ENCODE peak calls at places on chromosomes 4 and X, in five cellular contexts. H is thoracic aorta, W is HCT116, X is testis, F is AG09309. B is an unnamed sample.

GRCh38 chr4:101367201-101367600 is 19.9 kb upstream of the PPP3CA start:
- DNase-seq in H (no peak), W (no peak), X (no peak), F (peak), B (no peak)

GRCh38 chr4:74942251-74942917 is 9.5 kb downstream of the PARM1 start:
- DNase-seq in H (no peak), W (no peak), X (no peak), F (no peak), B (no peak)

GRCh38 chr4:3715251-3716033 is 50.7 kb upstream of the ADRA2C start:
- DNase-seq in H (no peak), W (no peak), X (no peak), F (no peak), B (no peak)

GRCh38 chrX:28966335-28966734 is 379.1 kb downstream of the IL1RAPL1 start:
- DNase-seq in H (no peak), W (no peak), X (no peak), F (no peak), B (no peak)

GRCh38 chrX:56572975-56573374 is 9.5 kb downstream of the UBQLN2 start:
- DNase-seq in H (no peak), W (no peak), X (no peak), F (no peak), B (peak)

GRCh38 chr4:81465668-81466357 is 5.9 kb downstream of the RASGEF1B start:
- DNase-seq in H (no peak), W (no peak), X (no peak), F (no peak), B (no peak)

GRCh38 chr4:137635596-137635995 is 103.3 kb upstream of the PCDH18 start:
- DNase-seq in H (no peak), W (no peak), X (no peak), F (no peak), B (no peak)

GRCh38 chr4:128234836-128235235 is 52.8 kb downstream of the PGRMC2 start:
- DNase-seq in H (no peak), W (no peak), X (no peak), F (no peak), B (no peak)

GRCh38 chr4:138945401-138945800 is 70.2 kb upstream of the NOCT start:
- DNase-seq in H (no peak), W (no peak), X (no peak), F (no peak), B (no peak)

GRCh38 chrX:24485976-24486680 is 21.0 kb downstream of the PDK3 start:
- DNase-seq in H (no peak), W (no peak), X (no peak), F (no peak), B (no peak)

GRCh38 chrX:132651411-132652086 is 162.7 kb upstream of the MBNL3 start:
- DNase-seq in H (no peak), W (no peak), X (no peak), F (peak), B (no peak)

GRCh38 chr4:52659016-52659721 is at the start of gene USP46:
- DNase-seq in H (peak), W (peak), X (peak), F (no peak), B (peak)

GRCh38 chrX:13194291-13195103 is 125.4 kb downstream of the ATXN3L start:
- DNase-seq in H (no peak), W (no peak), X (no peak), F (no peak), B (no peak)

GRCh38 chr4:119679251-119679650 is 50.6 kb upstream of the PDE5A start:
- DNase-seq in H (no peak), W (no peak), X (no peak), F (no peak), B (no peak)

GRCh38 chr4:37891221-37892159 is 606 bp downstream of the TBC1D1 start:
- DNase-seq in H (no peak), W (no peak), X (peak), F (no peak), B (peak)
- TF ChIP-seq CTCF in H (no peak), W (no peak), X (no peak), F (no peak), B (no peak)

GRCh38 chr4:72311291-72311690 is 257.7 kb downstream of the ADAMTS3 start:
- DNase-seq in H (no peak), W (no peak), X (no peak), F (no peak), B (no peak)

GRCh38 chr4:72314869-72315268 is 254.2 kb downstream of the ADAMTS3 start:
- DNase-seq in H (no peak), W (no peak), X (no peak), F (peak), B (peak)

GRCh38 chr4:72313121-72313520 is 255.9 kb downstream of the ADAMTS3 start:
- DNase-seq in H (no peak), W (no peak), X (no peak), F (no peak), B (no peak)

GRCh38 chr4:72312032-72312650 is 256.9 kb downstream of the ADAMTS3 start:
- DNase-seq in H (peak), W (no peak), X (peak), F (peak), B (peak)
- H3K4me3 ChIP-seq in H (peak), W (no peak), X (no peak), F (no peak), B (no peak)

DNA sequence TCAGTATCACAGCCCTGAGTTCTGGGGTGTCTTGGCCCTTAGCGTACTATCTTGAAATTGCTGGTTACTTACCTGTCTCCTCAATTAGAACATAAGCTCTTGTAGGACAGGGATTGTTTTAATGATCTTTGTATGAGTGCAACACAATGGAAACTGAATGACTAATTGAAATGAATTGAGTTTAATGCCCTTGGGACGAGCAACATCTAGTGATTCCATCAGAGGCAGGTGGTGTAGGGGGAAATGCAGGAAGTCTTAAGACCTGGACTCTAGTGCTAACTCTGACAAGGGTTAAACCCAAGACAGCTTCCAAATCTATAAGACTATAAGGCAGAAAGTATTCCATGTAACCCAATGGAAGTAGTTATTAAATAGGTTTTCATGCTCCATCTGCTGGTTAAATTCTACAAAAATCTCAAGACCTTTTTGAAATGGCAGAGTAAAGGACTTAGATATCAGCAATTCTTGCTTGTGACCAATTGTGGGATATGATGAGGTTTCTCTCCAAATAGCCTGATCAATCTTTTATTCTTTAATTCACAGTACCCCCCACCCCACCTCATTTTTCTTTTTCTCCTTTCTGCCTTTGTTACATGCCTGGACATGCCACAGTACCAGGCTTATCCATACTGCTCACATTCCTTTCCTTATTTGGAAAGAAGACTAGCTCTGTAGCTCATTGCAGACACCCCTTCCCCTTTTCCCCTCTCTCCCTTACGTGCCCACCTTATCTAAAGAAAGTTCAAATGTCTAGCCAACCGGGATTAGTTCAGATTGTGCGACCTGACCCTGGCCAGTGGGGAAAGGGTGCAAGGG is 340.8 kb downstream of the PAPSS1 start:
- DNase-seq in H (no peak), W (no peak), X (no peak), F (peak), B (no peak)
- TF ChIP-seq CTCF in H (no peak), W (no peak), X (no peak), F (peak), B (no peak)

DNA sequence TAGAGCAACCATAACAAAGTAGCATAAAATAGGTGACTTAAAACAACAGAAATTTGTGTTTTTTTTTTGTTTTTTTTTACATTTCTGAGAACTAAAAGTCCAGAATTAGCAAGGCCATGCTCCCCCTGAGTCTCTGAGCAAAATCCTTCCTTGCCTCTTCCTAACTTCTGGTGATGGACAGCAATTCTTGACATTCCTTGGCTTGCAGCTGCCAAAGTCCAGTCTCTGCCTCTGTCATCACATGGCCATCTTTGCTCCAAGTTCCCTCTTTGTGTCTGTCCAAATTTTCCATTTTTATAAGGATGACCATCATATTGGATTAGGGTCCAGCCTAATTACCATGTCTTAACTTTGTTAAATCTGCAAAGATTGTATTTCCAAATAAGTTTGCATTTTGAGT is 407.2 kb downstream of the PDHA2 start:
- DNase-seq in H (no peak), W (no peak), X (no peak), F (no peak), B (no peak)
- H3K4me3 ChIP-seq in H (no peak), W (no peak), X (no peak), F (no peak), B (no peak)

GRCh38 chr4:132330994-132331393 is 818.1 kb upstream of the PCDH10 start:
- DNase-seq in H (no peak), W (no peak), X (no peak), F (no peak), B (no peak)

GRCh38 chr4:132334081-132334480 is 815.0 kb upstream of the PCDH10 start:
- DNase-seq in H (no peak), W (no peak), X (no peak), F (no peak), B (no peak)

GRCh38 chr4:132333723-132334045 is 815.4 kb upstream of the PCDH10 start:
- DNase-seq in H (no peak), W (no peak), X (no peak), F (no peak), B (no peak)

GRCh38 chr4:132328761-132329160 is 820.3 kb upstream of the PCDH10 start:
- DNase-seq in H (no peak), W (no peak), X (no peak), F (no peak), B (no peak)

DNA sequence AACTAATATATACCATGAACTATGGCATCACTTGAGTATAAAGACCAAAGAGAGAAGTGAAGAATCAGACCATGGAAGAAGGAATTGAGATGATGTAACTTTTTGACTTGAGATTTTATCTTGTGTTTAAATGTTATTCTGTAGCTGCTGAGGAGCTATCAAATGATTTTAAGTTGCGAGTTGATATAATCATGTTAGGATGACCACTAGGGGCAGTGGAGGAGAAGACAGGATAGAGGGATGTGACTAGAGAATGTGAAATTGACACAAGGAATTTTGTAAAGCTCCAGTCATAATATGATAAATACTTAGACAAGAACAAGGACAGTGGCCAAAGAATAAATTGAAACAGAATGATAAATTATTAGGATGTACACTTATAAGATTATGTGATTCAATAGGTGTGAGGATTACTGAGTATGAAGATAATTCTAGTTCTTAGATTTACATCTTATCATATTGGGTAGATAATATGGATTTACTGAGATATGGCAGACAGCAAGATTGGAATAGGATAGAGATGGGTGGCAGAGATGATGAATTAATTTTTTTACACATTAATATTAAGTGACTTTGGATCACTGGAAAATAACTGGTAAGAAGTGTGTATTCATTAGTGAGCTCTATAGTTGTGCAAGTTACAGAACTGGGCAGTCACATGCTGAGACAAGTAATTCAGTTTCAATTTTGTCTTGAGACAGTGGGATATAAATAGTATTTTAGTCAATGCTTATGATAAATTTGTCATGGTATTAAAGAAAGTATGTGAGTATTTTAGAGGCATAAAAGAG is 816.0 kb upstream of the PCDH10 start:
- DNase-seq in H (no peak), W (peak), X (no peak), F (no peak), B (no peak)
- TF ChIP-seq CTCF in H (no peak), W (peak), X (no peak), F (no peak), B (peak)

DNA sequence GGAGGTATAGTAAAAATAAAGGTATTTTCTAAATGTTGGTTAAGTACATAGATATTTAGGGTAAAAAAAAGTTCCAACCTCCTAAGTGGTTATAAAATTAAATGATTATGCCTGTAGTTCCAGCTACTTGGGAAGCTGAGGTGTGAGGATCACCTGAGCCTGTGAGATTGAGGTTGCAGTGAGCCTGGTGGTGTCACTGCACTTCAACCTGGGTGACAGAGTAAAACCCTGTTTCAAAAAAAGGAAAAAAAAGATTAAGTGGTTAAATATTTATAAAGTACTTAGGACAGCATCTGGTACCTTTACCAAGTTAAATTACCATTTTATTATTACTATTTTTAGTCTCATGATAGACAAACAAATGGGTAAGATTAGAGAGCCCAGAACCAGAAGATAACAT is 1801.0 kb downstream of the C4orf33 start:
- DNase-seq in H (no peak), W (no peak), X (no peak), F (no peak), B (no peak)
- H3K4me3 ChIP-seq in H (no peak), W (no peak), X (no peak), F (no peak), B (no peak)

GRCh38 chr4:98659106-98659592 is 738 bp upstream of the TSPAN5 start:
- DNase-seq in H (no peak), W (no peak), X (peak), F (no peak), B (no peak)
- TF ChIP-seq CTCF in H (no peak), W (no peak), X (no peak), F (no peak), B (no peak)

DNA sequence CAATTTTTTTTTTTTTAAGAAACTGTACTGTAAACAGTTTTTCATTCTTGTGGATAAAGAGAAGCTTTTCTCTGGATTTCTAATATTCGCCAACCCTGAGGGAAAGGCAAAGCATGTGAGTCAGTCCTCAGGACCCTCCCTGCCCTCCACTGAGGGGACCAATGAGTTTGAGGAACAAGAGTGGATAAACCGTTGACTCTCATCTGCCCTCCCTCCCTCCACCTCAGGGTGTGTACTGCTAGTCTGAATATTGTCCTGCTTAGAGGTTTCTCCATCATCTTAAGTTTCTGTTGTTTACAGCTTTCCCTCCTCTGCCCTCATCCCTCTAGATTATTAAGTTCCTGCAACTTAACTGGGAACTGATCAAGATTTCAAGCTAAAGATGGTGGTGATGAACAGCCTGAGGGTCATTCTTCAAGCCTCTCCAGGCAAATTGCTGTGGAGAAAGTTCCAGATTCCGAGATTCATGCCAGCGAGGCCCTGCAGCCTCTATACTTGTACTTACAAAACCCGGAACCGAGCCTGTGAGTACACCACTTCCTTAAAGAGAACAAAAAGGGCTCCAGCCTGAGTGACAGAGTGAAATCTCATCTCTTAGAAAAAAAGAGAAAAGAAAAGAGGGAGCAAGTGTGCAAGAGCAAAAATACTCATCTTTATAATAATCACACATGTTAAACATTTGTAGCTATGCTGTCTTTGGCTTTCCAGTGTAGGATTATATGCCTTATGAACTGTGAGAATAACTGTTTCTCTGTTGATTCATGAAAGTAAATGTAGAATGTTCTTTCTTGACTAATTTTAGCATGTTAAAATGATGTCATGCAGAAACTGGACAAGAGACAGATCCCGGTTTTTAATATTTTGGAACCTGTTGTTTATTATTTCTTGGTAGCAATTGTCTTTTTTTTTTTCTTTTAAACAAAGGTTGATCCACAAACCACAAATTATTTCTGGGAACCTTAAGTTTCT is 11.9 kb downstream of the CA5B start:
- DNase-seq in H (no peak), W (no peak), X (peak), F (no peak), B (no peak)
- H3K4me3 ChIP-seq in H (peak), W (no peak), X (no peak), F (no peak), B (no peak)

DNA sequence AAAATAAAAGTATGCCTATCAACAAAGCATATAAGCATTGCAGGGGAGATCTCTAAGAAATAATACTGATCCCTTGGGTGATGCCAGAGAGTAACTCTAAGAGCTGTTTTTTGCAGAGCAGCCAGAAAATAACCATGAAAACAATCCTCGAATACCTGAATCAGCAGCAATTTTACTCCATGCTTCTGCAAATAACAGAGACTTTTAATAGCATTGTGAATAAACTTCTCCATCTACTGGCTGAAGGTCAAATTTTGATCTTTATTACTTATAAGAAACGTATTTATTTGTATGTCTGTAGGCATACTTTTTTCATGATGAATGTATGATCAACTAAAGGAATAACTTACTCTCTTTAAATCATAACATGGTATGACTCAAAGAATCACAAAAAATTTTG is 334.5 kb downstream of the GALNTL6 start:
- DNase-seq in H (no peak), W (no peak), X (no peak), F (no peak), B (no peak)
- TF ChIP-seq CTCF in H (no peak), W (no peak), X (no peak), F (no peak), B (no peak)

GRCh38 chr4:6598641-6599040 is 23.7 kb downstream of the MAN2B2 start:
- DNase-seq in H (no peak), W (no peak), X (no peak), F (no peak), B (no peak)

GRCh38 chr4:6596948-6597347 is 22.0 kb downstream of the MAN2B2 start:
- DNase-seq in H (no peak), W (no peak), X (no peak), F (no peak), B (no peak)

GRCh38 chr4:6594826-6595355 is 19.9 kb downstream of the MAN2B2 start:
- DNase-seq in H (no peak), W (no peak), X (no peak), F (no peak), B (no peak)

GRCh38 chr4:6595897-6596537 is 21.0 kb downstream of the MAN2B2 start:
- DNase-seq in H (no peak), W (peak), X (no peak), F (no peak), B (no peak)

DNA sequence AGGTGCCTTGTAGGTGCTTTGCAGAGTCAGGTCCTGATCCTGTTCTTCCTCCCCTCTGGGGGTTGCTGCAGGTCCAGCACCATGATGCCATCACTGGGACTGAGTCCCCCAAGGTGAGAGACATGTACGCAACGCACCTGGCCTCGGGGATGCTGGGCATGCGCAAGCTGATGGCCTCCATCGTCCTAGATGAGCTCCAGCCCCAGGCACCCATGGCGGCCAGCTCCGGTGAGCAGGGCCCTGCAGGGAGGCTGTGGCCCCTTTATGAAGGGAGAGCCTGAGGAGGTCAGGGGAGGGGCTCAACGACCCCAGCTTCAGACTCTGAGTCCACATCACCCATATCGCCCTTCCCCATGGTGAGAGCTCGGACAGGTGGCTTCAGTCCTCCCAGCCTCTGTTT is 23.1 kb downstream of the MAN2B2 start:
- DNase-seq in H (no peak), W (no peak), X (no peak), F (no peak), B (no peak)
- H3K4me3 ChIP-seq in H (no peak), W (no peak), X (no peak), F (no peak), B (no peak)

B was measured in adrenal gland.